ENCODE peak calls at places on chromosome 7, in seven cellular contexts. One of them, this sample, is unnamed.
A peak's percentile ranks its signal among the peaks of the same experiment; 100 is the strongest.

GRCh38 chr7:104299777-104300176 is 28.6 kb upstream of the LHFPL3 start:
- DNase-seq in GM23338: no peak
- DNase-seq in AG04450: no peak
- DNase-seq in endodermal cell: no peak
- DNase-seq in heart left ventricle: no peak
- DNase-seq in hepatocyte: no peak
- DNase-seq in IMR-90: no peak
- DNase-seq in this sample: no peak

GRCh38 chr7:123602648-123603047 is 1.0 kb downstream of the ASB15 start:
- DNase-seq in IMR-90: no peak
- DNase-seq in heart left ventricle: no peak
- DNase-seq in hepatocyte: no peak
- DNase-seq in endodermal cell: no peak
- DNase-seq in AG04450: no peak
- DNase-seq in GM23338: no peak
- DNase-seq in this sample: no peak

GRCh38 chr7:82036146-82036886 is 266.5 kb upstream of the HGF start:
- DNase-seq in AG04450: no peak
- DNase-seq in GM23338: no peak
- DNase-seq in IMR-90: peak; percentile 91
- DNase-seq in hepatocyte: no peak
- DNase-seq in heart left ventricle: no peak
- DNase-seq in endodermal cell: no peak
- DNase-seq in this sample: no peak

GRCh38 chr7:128923411-128923800 is 12.9 kb upstream of the KCP start:
- DNase-seq in GM23338: no peak
- DNase-seq in IMR-90: no peak
- DNase-seq in hepatocyte: no peak
- DNase-seq in heart left ventricle: no peak
- DNase-seq in AG04450: no peak
- DNase-seq in endodermal cell: peak; percentile 36
- DNase-seq in this sample: no peak

GRCh38 chr7:118858651-118859149 is 634.2 kb downstream of the ANKRD7 start:
- DNase-seq in endodermal cell: no peak
- DNase-seq in heart left ventricle: no peak
- DNase-seq in GM23338: peak; percentile 63
- DNase-seq in AG04450: no peak
- DNase-seq in IMR-90: no peak
- DNase-seq in hepatocyte: no peak
- DNase-seq in this sample: no peak

GRCh38 chr7:152597514-152597913 is 78.4 kb downstream of the XRCC2 start:
- DNase-seq in heart left ventricle: no peak
- DNase-seq in endodermal cell: no peak
- DNase-seq in GM23338: no peak
- DNase-seq in AG04450: no peak
- DNase-seq in hepatocyte: no peak
- DNase-seq in IMR-90: no peak
- DNase-seq in this sample: no peak

GRCh38 chr7:38681882-38682281 is 50.7 kb upstream of the AMPH start:
- DNase-seq in endodermal cell: no peak
- DNase-seq in IMR-90: peak; percentile 31
- DNase-seq in GM23338: no peak
- DNase-seq in heart left ventricle: no peak
- DNase-seq in hepatocyte: no peak
- DNase-seq in AG04450: peak; percentile 32
- DNase-seq in this sample: no peak

GRCh38 chr7:94434031-94434430 is 39.3 kb downstream of the COL1A2 start:
- DNase-seq in IMR-90: peak; percentile 46
- DNase-seq in GM23338: no peak
- DNase-seq in AG04450: no peak
- DNase-seq in endodermal cell: no peak
- DNase-seq in hepatocyte: no peak
- DNase-seq in heart left ventricle: no peak
- DNase-seq in this sample: no peak

GRCh38 chr7:37916017-37916672 is 472 bp downstream of the SFRP4 start:
- DNase-seq in heart left ventricle: peak; percentile 10
- DNase-seq in hepatocyte: peak; percentile 41
- DNase-seq in endodermal cell: peak; percentile 73
- DNase-seq in AG04450: no peak
- DNase-seq in GM23338: peak; percentile 62
- DNase-seq in IMR-90: no peak
- DNase-seq in this sample: peak; percentile 17

GRCh38 chr7:41003031-41003925 is 699.6 kb downstream of the INHBA start:
- DNase-seq in AG04450: no peak
- DNase-seq in heart left ventricle: no peak
- DNase-seq in IMR-90: peak; percentile 40
- DNase-seq in endodermal cell: peak; percentile 90
- DNase-seq in hepatocyte: peak; percentile 34
- DNase-seq in GM23338: peak; percentile 80
- DNase-seq in this sample: peak; percentile 25

GRCh38 chr7:44101304-44101965 is 2.7 kb upstream of the AEBP1 start:
- DNase-seq in hepatocyte: no peak
- DNase-seq in IMR-90: no peak
- DNase-seq in GM23338: no peak
- DNase-seq in endodermal cell: no peak
- DNase-seq in AG04450: no peak
- DNase-seq in heart left ventricle: no peak
- DNase-seq in this sample: no peak

GRCh38 chr7:83427929-83428328 is 221.0 kb downstream of the SEMA3E start:
- DNase-seq in GM23338: peak; percentile 54
- DNase-seq in IMR-90: no peak
- DNase-seq in hepatocyte: no peak
- DNase-seq in endodermal cell: peak; percentile 76
- DNase-seq in heart left ventricle: no peak
- DNase-seq in AG04450: no peak
- DNase-seq in this sample: no peak

GRCh38 chr7:101767544-101767943 is 49.9 kb upstream of the CUX1 start:
- DNase-seq in hepatocyte: no peak
- DNase-seq in endodermal cell: no peak
- DNase-seq in AG04450: no peak
- DNase-seq in heart left ventricle: no peak
- DNase-seq in GM23338: no peak
- DNase-seq in IMR-90: no peak
- DNase-seq in this sample: no peak

GRCh38 chr7:68245688-68246087 is 1249.1 kb downstream of the TYW1 start:
- DNase-seq in AG04450: no peak
- DNase-seq in IMR-90: no peak
- DNase-seq in hepatocyte: peak; percentile 21
- DNase-seq in heart left ventricle: no peak
- DNase-seq in GM23338: peak; percentile 8
- DNase-seq in endodermal cell: no peak
- DNase-seq in this sample: no peak

GRCh38 chr7:25009271-25009670 is 29.3 kb upstream of the OSBPL3 start:
- DNase-seq in endodermal cell: no peak
- DNase-seq in IMR-90: peak; percentile 98
- DNase-seq in AG04450: peak; percentile 80
- DNase-seq in GM23338: no peak
- DNase-seq in heart left ventricle: no peak
- DNase-seq in hepatocyte: no peak
- DNase-seq in this sample: no peak

GRCh38 chr7:510782-511281 is 8.8 kb downstream of the PDGFA start:
- DNase-seq in GM23338: no peak
- DNase-seq in hepatocyte: no peak
- DNase-seq in heart left ventricle: no peak
- DNase-seq in AG04450: no peak
- DNase-seq in endodermal cell: no peak
- DNase-seq in IMR-90: no peak
- DNase-seq in this sample: no peak

GRCh38 chr7:121337398-121337797 is 8.6 kb downstream of the WNT16 start:
- DNase-seq in GM23338: no peak
- DNase-seq in hepatocyte: no peak
- DNase-seq in heart left ventricle: no peak
- DNase-seq in endodermal cell: no peak
- DNase-seq in IMR-90: no peak
- DNase-seq in AG04450: no peak
- DNase-seq in this sample: no peak

GRCh38 chr7:17679427-17679826 is 260.9 kb downstream of the SNX13 start:
- DNase-seq in IMR-90: no peak
- DNase-seq in AG04450: no peak
- DNase-seq in heart left ventricle: no peak
- DNase-seq in GM23338: peak; percentile 16
- DNase-seq in hepatocyte: peak; percentile 35
- DNase-seq in endodermal cell: peak; percentile 55
- DNase-seq in this sample: no peak

GRCh38 chr7:75971961-75972763 is 22.2 kb downstream of the TMEM120A start:
- DNase-seq in IMR-90: no peak
- DNase-seq in heart left ventricle: peak; percentile 64
- DNase-seq in hepatocyte: no peak
- DNase-seq in AG04450: no peak
- DNase-seq in GM23338: peak; percentile 73
- DNase-seq in endodermal cell: peak; percentile 86
- DNase-seq in this sample: no peak

GRCh38 chr7:99665312-99665759 is 14.5 kb downstream of the CYP3A5 start:
- DNase-seq in hepatocyte: no peak
- DNase-seq in GM23338: no peak
- DNase-seq in heart left ventricle: no peak
- DNase-seq in AG04450: no peak
- DNase-seq in endodermal cell: no peak
- DNase-seq in IMR-90: no peak
- DNase-seq in this sample: no peak

GRCh38 chr7:2734761-2735571 is 47.0 kb downstream of the AMZ1 start:
- DNase-seq in hepatocyte: no peak
- DNase-seq in endodermal cell: no peak
- DNase-seq in IMR-90: no peak
- DNase-seq in GM23338: no peak
- DNase-seq in AG04450: no peak
- DNase-seq in heart left ventricle: peak; percentile 51
- DNase-seq in this sample: no peak

GRCh38 chr7:134920026-134920758 is 66.1 kb upstream of the AGBL3 start:
- DNase-seq in GM23338: no peak
- DNase-seq in AG04450: peak; percentile 86
- DNase-seq in endodermal cell: no peak
- DNase-seq in IMR-90: peak; percentile 97
- DNase-seq in heart left ventricle: no peak
- DNase-seq in hepatocyte: peak; percentile 46
- DNase-seq in this sample: no peak

GRCh38 chr7:131223151-131223550 is 104.5 kb upstream of the MKLN1 start:
- DNase-seq in IMR-90: no peak
- DNase-seq in GM23338: no peak
- DNase-seq in heart left ventricle: no peak
- DNase-seq in endodermal cell: no peak
- DNase-seq in hepatocyte: no peak
- DNase-seq in AG04450: no peak
- DNase-seq in this sample: no peak

GRCh38 chr7:38880454-38880853 is 28.5 kb downstream of the VPS41 start:
- DNase-seq in heart left ventricle: no peak
- DNase-seq in hepatocyte: no peak
- DNase-seq in endodermal cell: no peak
- DNase-seq in GM23338: no peak
- DNase-seq in AG04450: no peak
- DNase-seq in IMR-90: no peak
- DNase-seq in this sample: no peak

GRCh38 chr7:142088022-142088714 is 23.4 kb upstream of the MGAM2 start:
- DNase-seq in GM23338: no peak
- DNase-seq in heart left ventricle: no peak
- DNase-seq in AG04450: no peak
- DNase-seq in IMR-90: no peak
- DNase-seq in endodermal cell: no peak
- DNase-seq in hepatocyte: no peak
- DNase-seq in this sample: peak; percentile 62

GRCh38 chr7:37315752-37316711 is 132.6 kb downstream of the ELMO1 start:
- DNase-seq in endodermal cell: no peak
- DNase-seq in hepatocyte: peak; percentile 23
- DNase-seq in AG04450: no peak
- DNase-seq in GM23338: no peak
- DNase-seq in heart left ventricle: no peak
- DNase-seq in IMR-90: no peak
- DNase-seq in this sample: no peak

GRCh38 chr7:12923971-12924370 is 236.5 kb downstream of the ARL4A start:
- DNase-seq in hepatocyte: no peak
- DNase-seq in endodermal cell: no peak
- DNase-seq in heart left ventricle: no peak
- DNase-seq in GM23338: no peak
- DNase-seq in IMR-90: peak; percentile 10
- DNase-seq in AG04450: no peak
- DNase-seq in this sample: peak; percentile 43

GRCh38 chr7:142897691-142898090 is 12.1 kb upstream of the TRPV6 start:
- DNase-seq in IMR-90: no peak
- DNase-seq in hepatocyte: no peak
- DNase-seq in GM23338: no peak
- DNase-seq in AG04450: no peak
- DNase-seq in heart left ventricle: no peak
- DNase-seq in endodermal cell: peak; percentile 26
- DNase-seq in this sample: no peak

GRCh38 chr7:42232275-42232674 is 4.7 kb downstream of the GLI3 start:
- DNase-seq in endodermal cell: no peak
- DNase-seq in heart left ventricle: no peak
- DNase-seq in AG04450: no peak
- DNase-seq in GM23338: peak; percentile 25
- DNase-seq in hepatocyte: peak; percentile 49
- DNase-seq in IMR-90: peak; percentile 31
- DNase-seq in this sample: no peak
- H3K4me3 ChIP-seq in endodermal cell: peak overlapping the region; percentile 13
- H3K4me3 ChIP-seq in heart left ventricle: no peak overlapping the region
- H3K4me3 ChIP-seq in AG04450: no peak overlapping the region
- H3K4me3 ChIP-seq in GM23338: no peak overlapping the region
- H3K4me3 ChIP-seq in hepatocyte: no peak overlapping the region
- H3K4me3 ChIP-seq in IMR-90: no peak overlapping the region
- H3K4me3 ChIP-seq in this sample: no peak overlapping the region

GRCh38 chr7:140176271-140176701 is 497 bp downstream of the KDM7A start:
- DNase-seq in hepatocyte: peak; percentile 58
- DNase-seq in endodermal cell: no peak
- DNase-seq in AG04450: no peak
- DNase-seq in IMR-90: no peak
- DNase-seq in GM23338: peak; percentile 34
- DNase-seq in heart left ventricle: peak; percentile 18
- DNase-seq in this sample: no peak
- H3K27ac ChIP-seq in hepatocyte: peak overlapping the region; percentile 90
- H3K27ac ChIP-seq in endodermal cell: no peak overlapping the region
- H3K27ac ChIP-seq in AG04450: no peak overlapping the region
- H3K27ac ChIP-seq in IMR-90: peak overlapping the region; percentile 53
- H3K27ac ChIP-seq in GM23338: no peak overlapping the region
- H3K27ac ChIP-seq in heart left ventricle: peak overlapping the region; percentile 100
- H3K27ac ChIP-seq in this sample: peak overlapping the region; percentile 99

GRCh38 chr7:133386204-133386603 is 133.3 kb downstream of the EXOC4 start:
- DNase-seq in IMR-90: no peak
- DNase-seq in AG04450: no peak
- DNase-seq in hepatocyte: no peak
- DNase-seq in heart left ventricle: no peak
- DNase-seq in GM23338: peak; percentile 52
- DNase-seq in endodermal cell: peak; percentile 73
- DNase-seq in this sample: no peak
- H3K4me3 ChIP-seq in IMR-90: no peak overlapping the region
- H3K4me3 ChIP-seq in AG04450: no peak overlapping the region
- H3K4me3 ChIP-seq in hepatocyte: no peak overlapping the region
- H3K4me3 ChIP-seq in heart left ventricle: no peak overlapping the region
- H3K4me3 ChIP-seq in GM23338: no peak overlapping the region
- H3K4me3 ChIP-seq in endodermal cell: no peak overlapping the region
- H3K4me3 ChIP-seq in this sample: no peak overlapping the region

DNA sequence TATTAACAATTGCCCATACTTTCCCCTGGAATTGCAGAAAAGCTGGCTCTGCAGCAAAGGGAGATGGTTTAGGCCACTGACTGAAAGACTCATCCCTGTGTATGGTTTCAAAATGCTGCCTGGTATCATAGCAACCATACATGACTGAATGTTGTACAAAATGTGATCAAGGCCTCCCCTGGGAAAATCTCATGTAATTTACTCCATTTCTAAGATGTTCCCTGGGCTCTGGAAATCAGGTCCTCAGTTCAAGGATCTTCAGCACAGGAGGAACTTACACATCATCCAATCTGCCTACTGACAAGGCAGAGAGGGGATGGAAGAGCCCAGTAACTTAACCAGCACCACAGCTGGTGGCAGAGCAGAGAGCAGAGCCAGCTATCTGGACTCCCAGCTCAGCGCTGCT is 111.8 kb downstream of the JAZF1 start:
- DNase-seq in AG04450: no peak
- DNase-seq in IMR-90: peak; percentile 64
- DNase-seq in GM23338: no peak
- DNase-seq in hepatocyte: no peak
- DNase-seq in heart left ventricle: no peak
- DNase-seq in endodermal cell: no peak
- DNase-seq in this sample: no peak
- H3K27ac ChIP-seq in AG04450: no peak overlapping the region
- H3K27ac ChIP-seq in IMR-90: no peak overlapping the region
- H3K27ac ChIP-seq in GM23338: no peak overlapping the region
- H3K27ac ChIP-seq in hepatocyte: peak overlapping the region; percentile 65
- H3K27ac ChIP-seq in heart left ventricle: no peak overlapping the region
- H3K27ac ChIP-seq in endodermal cell: no peak overlapping the region
- H3K27ac ChIP-seq in this sample: peak overlapping the region; percentile 2

This sample was measured in small intestine.